ENCODE peak calls at places on chromosome 15, in six cellular contexts. U is A549, P is GM23338, B is Panc1, I is SK-N-SH, Q is HCT116. C is an unnamed sample.

GRCh38 chr15:60766391-60767128 is 287.6 kb upstream of the ICE2 start:
- DNase-seq in U (no peak), P (peak; percentile 17), B (no peak), I (peak; percentile 47), Q (no peak), C (no peak)

GRCh38 chr15:58477228-58477627 is 45.4 kb downstream of the LIPC start:
- DNase-seq in U (no peak), P (no peak), B (no peak), I (no peak), Q (no peak), C (no peak)

GRCh38 chr15:43440721-43441281 is 52.2 kb downstream of the TP53BP1 start:
- DNase-seq in U (peak; percentile 76), P (peak; percentile 45), B (peak; percentile 78), I (peak; percentile 43), Q (peak; percentile 62), C (peak; percentile 87)

GRCh38 chr15:68990755-68991500 is 23.6 kb upstream of the NOX5 start:
- DNase-seq in U (no peak), P (no peak), B (no peak), I (no peak), Q (no peak), C (no peak)

GRCh38 chr15:39874890-39875549 is 45.0 kb downstream of the GPR176 start:
- DNase-seq in U (peak; percentile 11), P (peak; percentile 47), B (peak; percentile 36), I (peak; percentile 40), Q (peak; percentile 24), C (no peak)

GRCh38 chr15:98120561-98120960 is 160.1 kb downstream of the ARRDC4 start:
- DNase-seq in U (no peak), P (no peak), B (no peak), I (no peak), Q (no peak), C (no peak)

GRCh38 chr15:83846847-83847246 is 192.9 kb downstream of the ADAMTSL3 start:
- DNase-seq in U (no peak), P (no peak), B (no peak), I (no peak), Q (no peak), C (no peak)

GRCh38 chr15:83613716-83614115 is 40.2 kb upstream of the ADAMTSL3 start:
- DNase-seq in U (no peak), P (no peak), B (no peak), I (no peak), Q (no peak), C (no peak)

GRCh38 chr15:36177590-36178281 is 401.7 kb upstream of the CDIN1 start:
- DNase-seq in U (no peak), P (no peak), B (no peak), I (no peak), Q (no peak), C (no peak)

GRCh38 chr15:85899927-85900326 is 105.2 kb upstream of the KLHL25 start:
- DNase-seq in U (no peak), P (no peak), B (no peak), I (no peak), Q (no peak), C (no peak)

GRCh38 chr15:79192462-79193036 is 90.0 kb upstream of the ANKRD34C start:
- DNase-seq in U (no peak), P (no peak), B (no peak), I (no peak), Q (no peak), C (no peak)

GRCh38 chr15:69906256-69907185 is 191.2 kb downstream of the TLE3 start:
- DNase-seq in U (no peak), P (no peak), B (no peak), I (no peak), Q (no peak), C (no peak)

GRCh38 chr15:31397851-31398661 is 71.4 kb downstream of the KLF13 start:
- DNase-seq in U (no peak), P (peak; percentile 36), B (no peak), I (peak; percentile 79), Q (no peak), C (no peak)

GRCh38 chr15:25717116-25717755 is 145.9 kb downstream of the ATP10A start:
- DNase-seq in U (no peak), P (no peak), B (no peak), I (no peak), Q (no peak), C (no peak)

GRCh38 chr15:28269097-28269496 is 52.9 kb downstream of the HERC2 start:
- DNase-seq in U (no peak), P (no peak), B (no peak), I (no peak), Q (no peak), C (no peak)

GRCh38 chr15:43095708-43096347 is 10.0 kb downstream of the UBR1 start:
- DNase-seq in U (no peak), P (no peak), B (no peak), I (no peak), Q (no peak), C (no peak)

GRCh38 chr15:77654975-77655374 is 22.3 kb upstream of the LINGO1 start:
- DNase-seq in U (peak; percentile 73), P (peak; percentile 86), B (no peak), I (peak; percentile 54), Q (peak; percentile 22), C (peak; percentile 71)

GRCh38 chr15:77037475-77038209 is 33.3 kb downstream of the TSPAN3 start:
- DNase-seq in U (no peak), P (no peak), B (no peak), I (peak; percentile 13), Q (no peak), C (no peak)

GRCh38 chr15:85329561-85330421 is 50.6 kb upstream of the AKAP13 start:
- DNase-seq in U (peak; percentile 58), P (no peak), B (peak; percentile 46), I (peak; percentile 48), Q (no peak), C (no peak)

GRCh38 chr15:48832648-48833047 is 21.8 kb upstream of the CEP152 start:
- DNase-seq in U (no peak), P (no peak), B (no peak), I (no peak), Q (no peak), C (no peak)

GRCh38 chr15:28944696-28945300 is 59.0 kb downstream of the APBA2 start:
- DNase-seq in U (no peak), P (no peak), B (no peak), I (no peak), Q (no peak), C (no peak)

GRCh38 chr15:77508541-77509505 is 88.1 kb downstream of the HMG20A start:
- DNase-seq in U (no peak), P (peak; percentile 43), B (no peak), I (no peak), Q (no peak), C (no peak)

GRCh38 chr15:41284425-41285177 is 47.8 kb downstream of the OIP5 start:
- DNase-seq in U (peak; percentile 7), P (peak; percentile 18), B (no peak), I (peak; percentile 40), Q (no peak), C (peak; percentile 46)

GRCh38 chr15:51286816-51287215 is 51.6 kb downstream of the CYP19A1 start:
- DNase-seq in U (no peak), P (peak; percentile 16), B (no peak), I (no peak), Q (no peak), C (no peak)

GRCh38 chr15:98648654-98649537 is 557 bp downstream of the IGF1R start:
- DNase-seq in U (no peak), P (peak; percentile 69), B (no peak), I (peak; percentile 70), Q (no peak), C (peak; percentile 57)

GRCh38 chr15:84961114-84961452 is 20.6 kb upstream of the PDE8A start:
- DNase-seq in U (no peak), P (peak; percentile 31), B (no peak), I (no peak), Q (no peak), C (peak; percentile 55)

GRCh38 chr15:60576515-60576914 is 97.6 kb upstream of the ICE2 start:
- DNase-seq in U (no peak), P (no peak), B (no peak), I (no peak), Q (no peak), C (no peak)

GRCh38 chr15:85750807-85751730 is 43.7 kb downstream of the KLHL25 start:
- DNase-seq in U (no peak), P (peak; percentile 89), B (no peak), I (no peak), Q (no peak), C (no peak)

GRCh38 chr15:76904461-76905012 is 603 bp downstream of the SCAPER start:
- DNase-seq in U (peak; percentile 46), P (peak; percentile 76), B (no peak), I (peak; percentile 53), Q (no peak), C (peak; percentile 18)

GRCh38 chr15:42036112-42036905 is 15.5 kb upstream of the PLA2G4E start:
- DNase-seq in U (no peak), P (peak; percentile 31), B (no peak), I (peak; percentile 45), Q (no peak), C (no peak)

GRCh38 chr15:36612063-36612788 is 32.8 kb downstream of the CDIN1 start:
- DNase-seq in U (no peak), P (no peak), B (no peak), I (no peak), Q (peak; percentile 34), C (no peak)

DNA sequence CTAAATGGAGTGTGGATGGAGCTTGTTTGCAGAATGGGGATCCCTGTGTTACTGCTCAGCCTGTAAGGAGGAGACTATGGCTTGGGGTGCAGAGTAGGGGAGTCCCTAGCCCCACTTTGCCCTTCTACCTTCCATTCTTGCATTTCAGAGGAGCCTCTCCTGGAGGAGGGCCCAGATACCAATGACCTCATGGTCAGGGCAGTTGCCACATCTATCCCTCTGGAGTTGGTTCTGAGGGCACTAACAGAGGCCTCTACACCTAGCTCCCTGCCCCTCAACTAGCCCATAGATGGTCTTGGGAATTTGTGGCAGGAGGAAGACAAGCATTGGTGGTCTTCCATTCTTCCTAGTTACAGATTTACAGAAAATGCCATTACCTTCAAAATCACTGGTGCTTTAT is 6.1 kb downstream of the SKOR1 start:
- DNase-seq in U (no peak), P (no peak), B (no peak), I (no peak), Q (no peak), C (no peak)
- TF ChIP-seq REST in U (no peak), P (no peak), B (no peak), I (no peak), Q (no peak), C (no peak)

DNA sequence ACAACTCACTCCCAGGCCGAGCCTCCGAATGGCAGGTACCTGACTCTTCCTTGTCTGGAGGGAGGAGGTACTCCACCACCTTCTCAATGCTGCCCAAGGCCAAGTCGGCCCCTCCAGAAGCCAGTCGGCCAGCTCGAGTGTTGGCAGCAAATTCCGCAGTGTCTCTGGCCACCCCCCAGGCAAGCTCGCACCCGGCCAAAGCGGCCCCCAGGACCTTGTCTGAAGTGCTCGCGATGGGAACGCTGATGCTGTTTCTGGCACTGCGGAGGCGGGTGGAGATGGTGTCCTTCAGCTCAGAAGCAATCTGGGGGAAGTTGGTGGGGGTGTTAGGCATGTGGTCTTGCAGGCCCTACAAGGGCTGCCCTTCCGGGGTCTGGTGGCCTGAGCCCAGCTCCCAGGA is 9.2 kb downstream of the PLIN1 start:
- DNase-seq in U (no peak), P (no peak), B (no peak), I (no peak), Q (no peak), C (no peak)
- TF ChIP-seq REST in U (no peak), P (no peak), B (no peak), I (no peak), Q (no peak), C (no peak)

GRCh38 chr15:45660231-45660979 is 25.6 kb downstream of the SQOR start:
- DNase-seq in U (no peak), P (peak; percentile 36), B (no peak), I (no peak), Q (no peak), C (peak; percentile 14)
- TF ChIP-seq REST in U (no peak), P (no peak), B (no peak), I (no peak), Q (no peak), C (no peak)

GRCh38 chr15:81751321-81751720 is 294.5 kb downstream of the MEX3B start:
- DNase-seq in U (no peak), P (peak; percentile 17), B (no peak), I (no peak), Q (no peak), C (no peak)
- TF ChIP-seq REST in U (no peak), P (no peak), B (no peak), I (no peak), Q (no peak), C (no peak)